ENCODE peak calls at places on chromosomes 13 and 19, in four cellular contexts. Y is mammary epithelial cell, G is hepatocyte, F is Peyer's patch. J is an unnamed sample.

GRCh38 chr13:21289475-21289874 is 113.0 kb downstream of the MRPL57 start:
- DNase-seq in Y (no peak), F (no peak), G (no peak), J (no peak)

GRCh38 chr13:97766749-97767148 is 186.7 kb upstream of the IPO5 start:
- DNase-seq in G (no peak), Y (no peak), F (no peak), J (no peak)

GRCh38 chr13:79090552-79091159 is 315.4 kb downstream of the RBM26 start:
- DNase-seq in Y (peak; percentile 51), G (no peak), F (no peak), J (no peak)

GRCh38 chr19:48926909-48927308 is 6.6 kb upstream of the DHDH start:
- DNase-seq in F (no peak), G (peak; percentile 54), Y (peak; percentile 99), J (peak; percentile 32)

GRCh38 chr13:97945792-97946419 is 7.6 kb upstream of the IPO5 start:
- DNase-seq in Y (no peak), G (no peak), F (no peak), J (no peak)

GRCh38 chr19:33667141-33667540 is 45.4 kb downstream of the CHST8 start:
- DNase-seq in F (no peak), G (no peak), Y (no peak), J (no peak)

GRCh38 chr19:30160426-30160825 is 211.8 kb upstream of the ZNF536 start:
- DNase-seq in Y (no peak), G (no peak), F (no peak), J (no peak)

GRCh38 chr13:52599853-52600603 is 42.2 kb upstream of the HNRNPA1L2 start:
- DNase-seq in Y (peak; percentile 32), G (peak; percentile 57), F (peak; percentile 60), J (peak; percentile 35)

GRCh38 chr13:58254961-58255360 is 623.4 kb downstream of the PCDH17 start:
- DNase-seq in G (no peak), Y (no peak), F (no peak), J (no peak)

GRCh38 chr13:40208517-40208916 is 457.9 kb downstream of the FOXO1 start:
- DNase-seq in F (no peak), Y (no peak), G (no peak), J (peak; percentile 41)

GRCh38 chr13:107266657-107267056 is 698.7 kb upstream of the ARGLU1 start:
- DNase-seq in Y (no peak), F (no peak), G (no peak), J (no peak)

DNA sequence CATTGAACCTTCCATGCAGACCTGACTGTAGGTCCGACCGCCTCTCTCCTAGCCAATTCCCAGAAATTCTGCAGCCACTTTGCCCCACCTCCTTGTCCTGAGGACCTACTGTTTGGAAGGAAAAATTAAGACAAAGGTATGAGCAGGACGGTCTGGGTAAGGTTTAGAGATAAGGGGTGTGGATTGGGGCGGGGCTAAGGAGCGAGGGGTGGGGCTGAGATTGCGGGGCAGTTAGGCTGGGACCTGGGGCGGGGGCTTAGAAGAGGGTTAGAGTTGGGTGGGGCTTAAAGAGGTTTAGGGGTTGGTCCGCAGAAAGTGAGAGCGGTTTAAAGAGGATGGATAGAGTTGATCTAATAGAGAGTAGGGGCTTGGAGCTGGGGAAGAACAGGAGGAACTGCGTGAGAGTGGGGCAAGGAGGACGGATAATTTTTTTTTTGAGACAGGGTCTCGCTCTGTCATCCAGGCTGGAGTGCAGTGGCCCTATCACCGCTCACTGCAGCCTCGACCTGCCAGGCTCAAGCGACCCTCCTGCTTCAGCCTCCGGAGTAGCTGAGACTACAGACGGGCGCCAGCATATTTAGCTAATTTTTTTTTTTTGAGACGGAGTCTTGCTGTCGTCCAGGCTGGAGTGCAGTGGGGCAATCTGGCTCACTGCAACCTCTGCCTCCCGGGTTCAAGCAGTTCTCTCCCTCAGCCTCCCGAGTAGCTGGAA is 1.7 kb upstream of the ZNF865 start:
- DNase-seq in F (no peak), Y (no peak), G (no peak), J (no peak)
- H3K27ac ChIP-seq in F (no peak overlapping the region), Y (no peak overlapping the region), G (peak overlapping the region; percentile 95), J (no peak overlapping the region)

DNA sequence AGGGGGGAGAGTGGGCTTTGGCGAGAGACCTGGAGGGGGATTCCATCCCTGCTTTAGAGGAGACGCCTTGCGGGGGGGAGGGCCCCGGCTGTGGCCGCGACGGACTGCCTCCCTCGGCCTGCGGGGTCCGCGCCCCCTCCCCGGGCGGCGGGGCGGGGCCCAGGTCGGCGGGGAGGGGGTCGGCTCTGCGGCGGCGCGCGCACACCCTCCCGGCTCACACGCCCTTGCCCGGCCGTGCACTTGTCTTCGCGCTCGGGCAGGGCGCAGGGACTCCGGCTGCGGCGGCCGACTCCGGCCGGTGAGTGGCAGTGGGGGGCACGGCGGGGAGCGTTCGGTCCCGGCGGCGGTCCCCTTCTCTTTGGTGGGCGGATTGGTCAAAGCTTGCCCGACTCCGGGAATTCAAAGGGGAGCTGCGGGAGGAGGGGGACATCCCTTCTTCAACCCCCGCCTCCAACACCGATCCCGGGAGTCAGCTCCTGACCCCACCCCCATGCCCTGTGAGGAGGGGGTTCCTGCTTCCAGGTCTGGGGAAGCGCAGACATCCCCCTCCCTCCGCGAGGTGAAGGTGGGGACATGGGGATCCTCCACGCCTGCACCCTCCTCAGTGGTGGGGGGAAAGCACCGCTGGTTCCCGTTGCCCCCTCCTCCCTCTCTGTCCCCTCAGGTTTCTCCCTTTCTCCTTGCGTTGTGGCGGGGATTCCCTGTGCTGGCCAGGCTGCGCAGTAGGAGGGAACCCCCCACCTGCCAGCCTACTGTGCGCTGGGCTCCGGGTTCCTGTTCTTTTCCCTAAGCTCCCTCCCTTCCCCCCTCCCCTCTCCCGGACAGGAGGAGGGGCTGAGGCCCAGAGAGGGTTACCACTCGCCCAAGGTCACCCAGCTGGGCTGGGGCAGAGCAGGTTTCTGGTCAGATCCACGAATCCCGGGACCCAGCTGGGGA is 14.6 kb upstream of the KCNN1 start:
- DNase-seq in F (no peak), G (no peak), Y (no peak), J (no peak)
- H3K4me1 ChIP-seq in F (no peaks in the 10 kb centered on the region), G (peaks cover 33% of the 10 kb centered on the region), Y (peaks cover 12% of the 10 kb centered on the region), J (peaks cover 50% of the 10 kb centered on the region)

DNA sequence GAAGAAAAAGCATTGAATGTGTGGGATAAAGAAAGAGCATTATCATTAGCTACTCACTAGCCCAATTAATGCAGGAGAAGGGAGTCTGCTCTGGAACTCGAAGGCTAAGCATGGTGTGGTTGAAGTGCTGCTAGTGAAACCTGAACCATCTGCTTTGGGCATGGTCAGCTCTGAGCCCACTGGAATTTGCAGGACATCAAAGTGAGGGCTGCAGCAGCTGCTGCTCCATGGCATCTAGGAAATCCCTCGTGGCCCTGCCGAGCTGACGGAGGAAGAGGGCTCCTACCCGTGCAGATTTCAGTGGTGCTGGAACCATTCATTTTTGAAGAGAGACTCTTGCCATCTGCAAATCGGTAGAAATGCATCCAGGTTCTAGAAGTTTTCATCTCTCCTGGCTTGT is 320.4 kb downstream of the ATP8A2 start:
- DNase-seq in G (no peak), Y (no peak), F (no peak), J (no peak)
- H3K27ac ChIP-seq in G (no peak overlapping the region), Y (no peak overlapping the region), F (no peak overlapping the region), J (no peak overlapping the region)

GRCh38 chr19:46902402-46902766 is 41.6 kb downstream of the ARHGAP35 start:
- DNase-seq in Y (peak; percentile 90), G (peak; percentile 51), F (no peak), J (no peak)

GRCh38 chr19:46901701-46902401 is 41.1 kb downstream of the ARHGAP35 start:
- DNase-seq in F (no peak), G (no peak), Y (peak; percentile 34), J (no peak)

GRCh38 chr19:46900341-46900740 is 39.5 kb downstream of the ARHGAP35 start:
- DNase-seq in G (no peak), Y (no peak), F (no peak), J (no peak)

GRCh38 chr19:46896076-46896794 is 35.4 kb downstream of the ARHGAP35 start:
- DNase-seq in Y (no peak), G (no peak), F (no peak), J (no peak)

GRCh38 chr19:46898731-46899130 is 37.9 kb downstream of the ARHGAP35 start:
- DNase-seq in Y (peak; percentile 79), G (peak; percentile 14), F (no peak), J (no peak)
- H3K4me1 ChIP-seq in Y (peaks cover 44% of the 10 kb centered on the region), G (peaks cover 26% of the 10 kb centered on the region), F (peaks cover 4% of the 10 kb centered on the region), J (peaks cover 18% of the 10 kb centered on the region)

GRCh38 chr13:50706505-50706904 is 137.0 kb downstream of the DLEU7 start:
- DNase-seq in F (no peak), Y (no peak), G (no peak), J (no peak)

GRCh38 chr13:50707533-50708096 is 135.9 kb downstream of the DLEU7 start:
- DNase-seq in Y (no peak), G (no peak), F (no peak), J (no peak)

GRCh38 chr13:50712469-50712868 is 131.0 kb downstream of the DLEU7 start:
- DNase-seq in F (no peak), G (no peak), Y (no peak), J (no peak)

GRCh38 chr13:50711449-50711848 is 132.0 kb downstream of the DLEU7 start:
- DNase-seq in F (no peak), Y (no peak), G (no peak), J (no peak)

GRCh38 chr13:50708461-50708860 is 135.0 kb downstream of the DLEU7 start:
- DNase-seq in Y (no peak), F (no peak), G (no peak), J (no peak)
- H3K27ac ChIP-seq in Y (no peak overlapping the region), F (no peak overlapping the region), G (no peak overlapping the region), J (no peak overlapping the region)

GRCh38 chr13:77310579-77311279 is 16.2 kb downstream of the MYCBP2 start:
- DNase-seq in Y (no peak), G (peak; percentile 6), F (no peak), J (no peak)

GRCh38 chr13:77309254-77309653 is 17.6 kb downstream of the MYCBP2 start:
- DNase-seq in G (no peak), F (no peak), Y (no peak), J (no peak)

GRCh38 chr13:77313923-77314322 is 13.0 kb downstream of the MYCBP2 start:
- DNase-seq in G (no peak), F (no peak), Y (no peak), J (no peak)

GRCh38 chr13:77310161-77310560 is 16.7 kb downstream of the MYCBP2 start:
- DNase-seq in G (no peak), F (no peak), Y (no peak), J (no peak)

DNA sequence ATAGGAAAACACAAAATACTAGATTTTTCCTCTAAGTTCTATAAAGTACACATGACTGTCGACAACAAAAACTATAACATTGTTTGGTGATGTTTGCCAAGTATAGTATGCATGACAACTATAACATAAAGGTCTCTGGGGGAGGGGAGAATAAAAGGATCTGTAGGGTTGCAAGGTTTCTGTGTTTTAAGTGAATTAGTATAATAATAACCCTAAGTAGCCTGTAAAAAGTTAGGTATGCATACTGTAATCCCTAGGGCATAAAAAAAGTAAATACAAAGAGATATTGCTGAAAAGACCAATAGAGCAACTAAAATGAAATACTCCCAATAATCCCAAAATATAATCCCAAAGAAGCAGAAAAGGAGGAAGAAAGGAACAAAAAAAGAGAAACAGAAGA is 14.6 kb downstream of the MYCBP2 start:
- DNase-seq in G (no peak), Y (no peak), F (no peak), J (no peak)
- H3K4me1 ChIP-seq in G (no peaks in the 10 kb centered on the region), Y (no peaks in the 10 kb centered on the region), F (no peaks in the 10 kb centered on the region), J (peaks cover 90% of the 10 kb centered on the region)

GRCh38 chr13:36094478-36094877 is 36.7 kb downstream of the DCLK1 start:
- DNase-seq in F (no peak), Y (no peak), G (no peak), J (no peak)

GRCh38 chr13:36088001-36088400 is 43.2 kb downstream of the DCLK1 start:
- DNase-seq in F (no peak), Y (peak; percentile 42), G (no peak), J (no peak)

GRCh38 chr13:36089130-36089529 is 42.1 kb downstream of the DCLK1 start:
- DNase-seq in G (no peak), F (no peak), Y (no peak), J (no peak)

GRCh38 chr13:36088463-36088862 is 42.7 kb downstream of the DCLK1 start:
- DNase-seq in F (no peak), Y (no peak), G (no peak), J (no peak)

GRCh38 chr13:36090592-36090991 is 40.6 kb downstream of the DCLK1 start:
- DNase-seq in G (no peak), F (no peak), Y (no peak), J (no peak)
- H3K27ac ChIP-seq in G (no peak overlapping the region), F (no peak overlapping the region), Y (no peak overlapping the region), J (no peak overlapping the region)